ENCODE peak calls at places on chromosomes 3 and 15, in seven cellular contexts. One of them, this sample, is unnamed.

GRCh38 chr15:64180235-64180824 is 17.5 kb upstream of the PPIB start:
- DNase-seq in esophagus squamous epithelium: no peak
- DNase-seq in ovary: no peak
- DNase-seq in A549: no peak
- DNase-seq in esophagus muscularis mucosa: no peak
- DNase-seq in testis: no peak
- DNase-seq in endothelial cell of umbilical vein: peak
- DNase-seq in this sample: peak

GRCh38 chr15:60345616-60346015 is 52.2 kb downstream of the ANXA2 start:
- DNase-seq in ovary: no peak
- DNase-seq in esophagus muscularis mucosa: no peak
- DNase-seq in testis: no peak
- DNase-seq in A549: no peak
- DNase-seq in endothelial cell of umbilical vein: no peak
- DNase-seq in esophagus squamous epithelium: no peak
- DNase-seq in this sample: no peak

GRCh38 chr3:195555110-195555509 is 12.0 kb upstream of the PPP1R2 start:
- DNase-seq in esophagus muscularis mucosa: no peak
- DNase-seq in esophagus squamous epithelium: no peak
- DNase-seq in testis: no peak
- DNase-seq in ovary: no peak
- DNase-seq in endothelial cell of umbilical vein: no peak
- DNase-seq in A549: no peak
- DNase-seq in this sample: no peak

GRCh38 chr3:149134560-149134959 is 5.1 kb downstream of the HPS3 start:
- DNase-seq in testis: no peak
- DNase-seq in endothelial cell of umbilical vein: no peak
- DNase-seq in ovary: no peak
- DNase-seq in esophagus squamous epithelium: no peak
- DNase-seq in A549: no peak
- DNase-seq in esophagus muscularis mucosa: no peak
- DNase-seq in this sample: no peak

GRCh38 chr3:152718810-152719209 is 116.1 kb upstream of the P2RY1 start:
- DNase-seq in A549: no peak
- DNase-seq in endothelial cell of umbilical vein: no peak
- DNase-seq in esophagus squamous epithelium: no peak
- DNase-seq in testis: no peak
- DNase-seq in esophagus muscularis mucosa: no peak
- DNase-seq in ovary: no peak
- DNase-seq in this sample: no peak

GRCh38 chr3:12198301-12198700 is 39.6 kb upstream of the TIMP4 start:
- DNase-seq in testis: no peak
- DNase-seq in esophagus squamous epithelium: no peak
- DNase-seq in endothelial cell of umbilical vein: peak
- DNase-seq in esophagus muscularis mucosa: no peak
- DNase-seq in ovary: no peak
- DNase-seq in A549: no peak
- DNase-seq in this sample: no peak

GRCh38 chr3:14480207-14481017 is 59.7 kb downstream of the GRIP2 start:
- DNase-seq in ovary: no peak
- DNase-seq in endothelial cell of umbilical vein: peak
- DNase-seq in testis: no peak
- DNase-seq in esophagus squamous epithelium: no peak
- DNase-seq in esophagus muscularis mucosa: no peak
- DNase-seq in A549: no peak
- DNase-seq in this sample: no peak

GRCh38 chr15:67548862-67549651 is 6.6 kb downstream of the MAP2K5 start:
- DNase-seq in A549: no peak
- DNase-seq in endothelial cell of umbilical vein: no peak
- DNase-seq in esophagus muscularis mucosa: no peak
- DNase-seq in ovary: no peak
- DNase-seq in esophagus squamous epithelium: no peak
- DNase-seq in testis: peak
- DNase-seq in this sample: no peak

GRCh38 chr3:127714151-127714571 is 41.4 kb downstream of the ABTB1 start:
- DNase-seq in esophagus muscularis mucosa: no peak
- DNase-seq in endothelial cell of umbilical vein: peak
- DNase-seq in esophagus squamous epithelium: no peak
- DNase-seq in ovary: no peak
- DNase-seq in testis: no peak
- DNase-seq in A549: no peak
- DNase-seq in this sample: no peak

GRCh38 chr3:16307832-16308531 is 43.0 kb downstream of the OXNAD1 start:
- DNase-seq in ovary: no peak
- DNase-seq in esophagus muscularis mucosa: peak
- DNase-seq in esophagus squamous epithelium: no peak
- DNase-seq in endothelial cell of umbilical vein: no peak
- DNase-seq in testis: no peak
- DNase-seq in A549: no peak
- DNase-seq in this sample: no peak

GRCh38 chr3:102722317-102722716 is 287.5 kb downstream of the ZPLD1 start:
- DNase-seq in esophagus muscularis mucosa: no peak
- DNase-seq in testis: no peak
- DNase-seq in A549: no peak
- DNase-seq in ovary: no peak
- DNase-seq in endothelial cell of umbilical vein: no peak
- DNase-seq in esophagus squamous epithelium: no peak
- DNase-seq in this sample: no peak

GRCh38 chr3:151404316-151404715 is 19.8 kb upstream of the P2RY12 start:
- DNase-seq in testis: no peak
- DNase-seq in A549: no peak
- DNase-seq in endothelial cell of umbilical vein: no peak
- DNase-seq in esophagus muscularis mucosa: no peak
- DNase-seq in ovary: no peak
- DNase-seq in esophagus squamous epithelium: no peak
- DNase-seq in this sample: no peak

GRCh38 chr15:65368300-65368617 is 9.5 kb downstream of the IGDCC3 start:
- DNase-seq in A549: no peak
- DNase-seq in testis: no peak
- DNase-seq in esophagus muscularis mucosa: no peak
- DNase-seq in endothelial cell of umbilical vein: no peak
- DNase-seq in esophagus squamous epithelium: no peak
- DNase-seq in ovary: no peak
- DNase-seq in this sample: peak

GRCh38 chr15:86647810-86648440 is 568.3 kb downstream of the AGBL1 start:
- DNase-seq in esophagus squamous epithelium: no peak
- DNase-seq in testis: no peak
- DNase-seq in esophagus muscularis mucosa: no peak
- DNase-seq in ovary: no peak
- DNase-seq in A549: no peak
- DNase-seq in endothelial cell of umbilical vein: no peak
- DNase-seq in this sample: no peak

GRCh38 chr15:79989682-79990081 is 18.7 kb upstream of the BCL2A1 start:
- DNase-seq in testis: no peak
- DNase-seq in endothelial cell of umbilical vein: no peak
- DNase-seq in A549: no peak
- DNase-seq in esophagus muscularis mucosa: no peak
- DNase-seq in ovary: no peak
- DNase-seq in esophagus squamous epithelium: no peak
- DNase-seq in this sample: no peak

GRCh38 chr15:34772312-34772711 is 17.5 kb upstream of the GJD2 start:
- DNase-seq in endothelial cell of umbilical vein: no peak
- DNase-seq in A549: no peak
- DNase-seq in ovary: no peak
- DNase-seq in esophagus muscularis mucosa: no peak
- DNase-seq in esophagus squamous epithelium: no peak
- DNase-seq in testis: no peak
- DNase-seq in this sample: no peak

GRCh38 chr15:99090938-99091337 is 13.9 kb upstream of the SYNM start:
- DNase-seq in esophagus muscularis mucosa: no peak
- DNase-seq in ovary: no peak
- DNase-seq in testis: no peak
- DNase-seq in esophagus squamous epithelium: no peak
- DNase-seq in A549: no peak
- DNase-seq in endothelial cell of umbilical vein: no peak
- DNase-seq in this sample: no peak

GRCh38 chr15:92884813-92885461 is 15.2 kb upstream of the CHD2 start:
- DNase-seq in esophagus muscularis mucosa: no peak
- DNase-seq in esophagus squamous epithelium: no peak
- DNase-seq in ovary: no peak
- DNase-seq in testis: no peak
- DNase-seq in A549: no peak
- DNase-seq in endothelial cell of umbilical vein: peak
- DNase-seq in this sample: no peak

GRCh38 chr15:72127724-72128322 is 9.6 kb downstream of the SENP8 start:
- DNase-seq in esophagus muscularis mucosa: no peak
- DNase-seq in esophagus squamous epithelium: no peak
- DNase-seq in ovary: no peak
- DNase-seq in testis: no peak
- DNase-seq in A549: no peak
- DNase-seq in endothelial cell of umbilical vein: no peak
- DNase-seq in this sample: no peak

DNA sequence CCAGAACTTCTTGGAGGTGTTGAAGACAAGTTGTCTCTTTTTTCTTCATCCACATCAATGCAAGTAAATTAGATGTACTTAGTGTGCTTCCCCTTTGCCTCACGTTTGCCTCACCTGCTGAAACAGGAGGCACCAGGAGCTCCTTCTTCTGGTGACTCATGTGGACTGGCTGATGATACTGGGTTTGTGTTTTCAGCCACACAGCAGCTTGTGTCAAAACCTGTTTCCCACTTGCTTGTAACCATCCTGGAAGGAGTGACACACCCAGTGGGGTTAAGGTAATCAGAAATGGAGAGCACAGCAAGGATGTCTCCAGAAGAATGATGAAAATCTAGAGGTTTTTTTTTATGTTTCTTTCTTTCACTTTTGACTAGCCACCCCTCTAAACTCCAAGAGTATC is 143.3 kb upstream of the RBMS3 start:
- DNase-seq in endothelial cell of umbilical vein: no peak
- DNase-seq in esophagus muscularis mucosa: no peak
- DNase-seq in ovary: no peak
- DNase-seq in esophagus squamous epithelium: no peak
- DNase-seq in A549: no peak
- DNase-seq in testis: no peak
- DNase-seq in this sample: no peak
- TF ChIP-seq POLR2A in endothelial cell of umbilical vein: no peak
- TF ChIP-seq POLR2A in esophagus muscularis mucosa: no peak
- TF ChIP-seq POLR2A in ovary: no peak
- TF ChIP-seq POLR2A in esophagus squamous epithelium: no peak
- TF ChIP-seq POLR2A in A549: no peak
- TF ChIP-seq POLR2A in testis: no peak
- TF ChIP-seq POLR2A in this sample: no peak

DNA sequence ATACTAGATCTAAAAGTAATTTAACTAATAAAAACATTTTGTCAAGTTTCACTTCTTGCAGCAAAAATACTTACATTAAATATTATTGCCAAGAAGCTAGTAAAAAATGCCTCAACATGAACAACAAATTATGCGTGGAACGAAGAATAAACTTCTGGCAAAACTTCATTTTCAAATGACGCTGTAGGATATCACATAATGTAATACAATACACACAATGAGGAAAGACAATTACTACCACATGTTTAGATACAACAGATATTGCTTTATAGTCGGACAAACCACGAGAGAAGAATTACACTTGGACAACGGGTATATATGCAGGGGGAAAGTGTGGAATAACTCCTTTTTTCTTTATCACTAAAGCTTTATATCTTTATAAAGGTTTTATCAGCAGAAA is 21.6 kb downstream of the P3H2 start:
- DNase-seq in endothelial cell of umbilical vein: no peak
- DNase-seq in A549: no peak
- DNase-seq in testis: no peak
- DNase-seq in ovary: no peak
- DNase-seq in esophagus muscularis mucosa: no peak
- DNase-seq in esophagus squamous epithelium: no peak
- DNase-seq in this sample: no peak
- TF ChIP-seq CTCF in endothelial cell of umbilical vein: no peak
- TF ChIP-seq CTCF in A549: no peak
- TF ChIP-seq CTCF in testis: no peak
- TF ChIP-seq CTCF in ovary: no peak
- TF ChIP-seq CTCF in esophagus muscularis mucosa: no peak
- TF ChIP-seq CTCF in esophagus squamous epithelium: no peak
- TF ChIP-seq CTCF in this sample: no peak

DNA sequence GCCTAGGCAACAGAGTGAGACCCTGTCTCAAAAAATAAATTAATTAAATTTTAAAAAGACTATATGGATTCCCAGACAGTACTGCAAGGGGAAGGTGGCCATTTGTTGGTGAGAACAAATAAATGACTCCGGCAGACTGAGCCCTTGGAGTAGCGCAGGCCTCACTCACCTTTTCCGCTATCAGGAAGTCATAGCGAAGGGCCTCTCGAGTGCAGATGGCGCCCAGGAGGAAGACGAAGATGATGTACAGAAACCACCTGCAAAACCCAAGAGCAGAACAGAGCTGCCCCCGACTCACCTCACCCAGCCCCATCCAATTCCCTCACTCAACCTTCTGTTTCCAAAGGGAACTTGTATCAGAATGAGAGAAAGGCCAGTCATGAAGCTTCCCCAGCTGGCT is 62.8 kb upstream of the HEG1 start:
- DNase-seq in A549: no peak
- DNase-seq in endothelial cell of umbilical vein: no peak
- DNase-seq in esophagus muscularis mucosa: no peak
- DNase-seq in esophagus squamous epithelium: no peak
- DNase-seq in testis: no peak
- DNase-seq in ovary: no peak
- DNase-seq in this sample: no peak
- TF ChIP-seq POLR2A in A549: no peak
- TF ChIP-seq POLR2A in endothelial cell of umbilical vein: no peak
- TF ChIP-seq POLR2A in esophagus muscularis mucosa: no peak
- TF ChIP-seq POLR2A in esophagus squamous epithelium: no peak
- TF ChIP-seq POLR2A in testis: no peak
- TF ChIP-seq POLR2A in ovary: no peak
- TF ChIP-seq POLR2A in this sample: no peak

GRCh38 chr3:178671261-178672191 is 135.3 kb downstream of the KCNMB2 start:
- DNase-seq in endothelial cell of umbilical vein: no peak
- DNase-seq in esophagus muscularis mucosa: no peak
- DNase-seq in A549: no peak
- DNase-seq in testis: no peak
- DNase-seq in esophagus squamous epithelium: no peak
- DNase-seq in ovary: no peak
- DNase-seq in this sample: peak
- TF ChIP-seq CTCF in endothelial cell of umbilical vein: no peak
- TF ChIP-seq CTCF in esophagus muscularis mucosa: no peak
- TF ChIP-seq CTCF in A549: no peak
- TF ChIP-seq CTCF in testis: no peak
- TF ChIP-seq CTCF in esophagus squamous epithelium: no peak
- TF ChIP-seq CTCF in ovary: no peak
- TF ChIP-seq CTCF in this sample: no peak

DNA sequence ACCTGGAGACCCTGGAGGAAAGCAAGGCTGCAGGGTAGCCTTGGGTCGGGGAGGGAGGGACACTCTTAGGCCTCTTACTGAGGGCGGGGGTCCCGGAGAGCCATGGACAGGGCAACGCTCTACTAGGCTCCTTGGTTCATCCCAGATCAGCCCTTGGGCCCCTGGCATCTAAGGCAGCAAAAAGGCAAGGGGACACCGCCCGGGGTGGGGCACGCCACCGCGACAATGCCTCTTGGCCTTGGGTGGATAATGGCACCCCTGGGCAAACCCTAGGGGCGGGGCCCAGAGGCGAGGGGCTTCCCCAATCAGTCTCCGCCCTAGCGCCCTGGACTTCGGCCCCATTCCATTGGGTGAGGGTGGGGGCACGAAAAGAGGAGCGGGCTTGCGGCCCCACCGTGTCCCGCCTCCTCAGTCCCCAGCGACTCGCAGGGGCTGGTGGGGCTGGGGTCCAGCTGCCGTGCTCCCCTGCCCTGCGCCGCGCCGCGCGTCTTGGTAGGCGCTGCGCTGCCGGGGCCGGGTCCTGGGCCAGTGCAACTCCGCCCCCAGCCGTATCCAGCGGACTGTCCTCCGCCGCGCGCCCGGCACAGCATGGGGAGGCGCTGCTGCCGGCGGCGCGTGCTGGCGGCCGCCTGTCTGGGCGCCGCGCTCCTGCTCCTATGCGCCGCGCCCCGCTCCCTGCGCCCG is at the start of gene CHST13:
- DNase-seq in esophagus squamous epithelium: no peak
- DNase-seq in A549: peak
- DNase-seq in esophagus muscularis mucosa: no peak
- DNase-seq in testis: peak
- DNase-seq in endothelial cell of umbilical vein: no peak
- DNase-seq in ovary: no peak
- DNase-seq in this sample: peak
- TF ChIP-seq POLR2A in esophagus squamous epithelium: no peak
- TF ChIP-seq POLR2A in A549: no peak
- TF ChIP-seq POLR2A in esophagus muscularis mucosa: no peak
- TF ChIP-seq POLR2A in testis: no peak
- TF ChIP-seq POLR2A in endothelial cell of umbilical vein: no peak
- TF ChIP-seq POLR2A in ovary: no peak
- TF ChIP-seq POLR2A in this sample: no peak